ENCODE peak calls at places on chromosomes 11 and 22, in ten cellular contexts. W, G, Z, T, L, B, R, U, S and D are unnamed samples.

GRCh38 chr11:17352925-17353227 is 1.3 kb downstream of the NCR3LG1 start:
- DNase-seq in W (no peak), G (peak; percentile 54), Z (peak; percentile 86), T (peak; percentile 46), L (peak; percentile 71), B (peak; percentile 28), R (no peak), U (peak; percentile 78), S (peak; percentile 57), D (peak; percentile 24)

GRCh38 chr11:2420502-2421225 is 20.1 kb downstream of the TSSC4 start:
- DNase-seq in W (peak; percentile 40), G (peak; percentile 77), Z (peak; percentile 94), T (peak; percentile 76), L (peak; percentile 73), B (no peak), R (peak; percentile 59), U (peak; percentile 82), S (peak; percentile 62), D (peak; percentile 99)

GRCh38 chr11:76090821-76091220 is 115.5 kb downstream of the WNT11 start:
- DNase-seq in W (no peak), G (no peak), Z (no peak), T (no peak), L (no peak), B (no peak), R (no peak), U (no peak), S (no peak), D (no peak)

GRCh38 chr11:83685730-83686129 is 399.6 kb upstream of the CCDC90B start:
- DNase-seq in W (no peak), G (no peak), Z (no peak), T (no peak), L (no peak), B (no peak), R (no peak), U (no peak), S (no peak), D (no peak)

GRCh38 chr11:65404210-65404609 is 17.8 kb downstream of the FRMD8 start:
- DNase-seq in W (no peak), G (no peak), Z (no peak), T (no peak), L (no peak), B (no peak), R (no peak), U (no peak), S (no peak), D (no peak)

GRCh38 chr11:80136991-80137390 is 696.2 kb upstream of the TENM4 start:
- DNase-seq in W (no peak), G (no peak), Z (no peak), T (no peak), L (no peak), B (no peak), R (no peak), U (no peak), S (no peak), D (no peak)

GRCh38 chr11:90908074-90908473 is 685.2 kb upstream of the CHORDC1 start:
- DNase-seq in W (no peak), G (no peak), Z (no peak), T (no peak), L (no peak), B (no peak), R (peak; percentile 5), U (no peak), S (no peak), D (no peak)

GRCh38 chr22:50469377-50470305 is 5.2 kb downstream of the SBF1 start:
- DNase-seq in W (peak; percentile 8), G (peak; percentile 83), Z (peak; percentile 98), T (peak; percentile 83), L (peak; percentile 95), B (no peak), R (no peak), U (peak; percentile 79), S (peak; percentile 93), D (peak; percentile 97)

GRCh38 chr11:63478896-63479295 is 12.1 kb downstream of the PLAAT5 start:
- DNase-seq in W (peak; percentile 68), G (peak; percentile 54), Z (no peak), T (peak; percentile 51), L (peak; percentile 39), B (peak; percentile 50), R (peak; percentile 79), U (peak; percentile 75), S (peak; percentile 73), D (peak; percentile 39)

GRCh38 chr11:120132645-120133185 is 5.2 kb downstream of the TRIM29 start:
- DNase-seq in W (no peak), G (no peak), Z (no peak), T (peak; percentile 2), L (peak; percentile 2), B (no peak), R (no peak), U (no peak), S (no peak), D (no peak)

GRCh38 chr22:27253108-27253507 is 548.4 kb downstream of the MN1 start:
- DNase-seq in W (no peak), G (no peak), Z (no peak), T (no peak), L (no peak), B (no peak), R (no peak), U (no peak), S (no peak), D (no peak)

GRCh38 chr11:3156282-3156660 is 8.8 kb downstream of the OSBPL5 start:
- DNase-seq in W (no peak), G (no peak), Z (peak; percentile 70), T (peak; percentile 50), L (no peak), B (no peak), R (no peak), U (no peak), S (peak; percentile 78), D (no peak)

GRCh38 chr11:33248416-33248957 is 8.7 kb upstream of the HIPK3 start:
- DNase-seq in W (no peak), G (no peak), Z (no peak), T (no peak), L (no peak), B (no peak), R (no peak), U (no peak), S (no peak), D (no peak)

GRCh38 chr11:64917663-64917995 is 620 bp upstream of the ATG2A start:
- DNase-seq in W (no peak), G (no peak), Z (no peak), T (no peak), L (no peak), B (no peak), R (no peak), U (no peak), S (no peak), D (no peak)

GRCh38 chr11:134372536-134372935 is 39.5 kb downstream of the B3GAT1 start:
- DNase-seq in W (no peak), G (no peak), Z (no peak), T (no peak), L (no peak), B (no peak), R (no peak), U (no peak), S (no peak), D (no peak)

GRCh38 chr11:29184939-29185890 is 831.6 kb downstream of the KCNA4 start:
- DNase-seq in W (no peak), G (no peak), Z (no peak), T (no peak), L (no peak), B (no peak), R (no peak), U (no peak), S (no peak), D (no peak)

DNA sequence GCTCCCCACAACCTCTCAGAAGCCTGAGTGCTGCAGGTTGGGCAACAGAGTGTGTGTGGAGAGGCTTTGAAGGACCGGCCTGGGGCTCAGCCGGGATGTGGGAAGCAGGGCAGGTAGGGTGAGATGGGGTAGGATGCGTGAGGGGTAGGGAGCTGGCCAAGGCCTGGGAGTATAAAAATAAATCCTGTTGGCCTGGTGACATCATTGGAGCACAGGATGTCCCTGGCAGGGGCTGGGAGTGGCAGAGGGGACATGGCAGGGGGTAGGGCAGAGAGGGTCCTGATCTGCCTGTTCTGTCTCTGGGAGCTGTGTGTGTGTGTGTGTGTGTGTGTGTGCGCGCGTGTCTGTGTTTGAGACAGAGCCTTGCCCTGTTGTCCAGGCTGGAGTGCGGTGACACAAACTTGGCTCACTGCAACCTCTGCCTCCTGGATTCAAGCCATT is 28.6 kb downstream of the TEF start:
- DNase-seq in W (no peak), G (peak; percentile 50), Z (no peak), T (peak; percentile 90), L (no peak), B (no peak), R (no peak), U (no peak), S (no peak), D (no peak)
- TF ChIP-seq POLR2AphosphoS5 in W (no peak), G (no peak), Z (peak; percentile 27), T (peak; percentile 73), L (peak; percentile 7), B (no peak), R (no peak), U (no peak), S (no peak), D (no peak)

GRCh38 chr22:48607901-48608650 is 1219.6 kb downstream of the BRD1 start:
- DNase-seq in W (no peak), G (no peak), Z (no peak), T (no peak), L (no peak), B (no peak), R (no peak), U (no peak), S (no peak), D (no peak)
- TF ChIP-seq POLR2AphosphoS5 in W (no peak), G (no peak), Z (no peak), T (no peak), L (no peak), B (no peak), R (no peak), U (no peak), S (no peak), D (no peak)

GRCh38 chr22:31107206-31108118 is at the start of gene SELENOM:
- DNase-seq in W (peak; percentile 96), G (peak; percentile 97), Z (peak; percentile 97), T (peak; percentile 98), L (peak; percentile 98), B (peak; percentile 85), R (peak; percentile 98), U (peak; percentile 96), S (peak; percentile 86), D (peak; percentile 97)
- TF ChIP-seq POLR2AphosphoS5 in W (peak; percentile 82), G (peak; percentile 81), Z (peak; percentile 86), T (peak; percentile 81), L (peak; percentile 90), B (no peak), R (peak; percentile 74), U (no peak), S (no peak), D (no peak)

GRCh38 chr11:129230006-129230405 is 37.9 kb upstream of the ARHGAP32 start:
- DNase-seq in W (no peak), G (no peak), Z (no peak), T (no peak), L (no peak), B (peak; percentile 10), R (peak; percentile 12), U (no peak), S (no peak), D (no peak)
- TF ChIP-seq POLR2AphosphoS5 in W (no peak), G (no peak), Z (no peak), T (no peak), L (no peak), B (no peak), R (no peak), U (no peak), S (no peak), D (no peak)

DNA sequence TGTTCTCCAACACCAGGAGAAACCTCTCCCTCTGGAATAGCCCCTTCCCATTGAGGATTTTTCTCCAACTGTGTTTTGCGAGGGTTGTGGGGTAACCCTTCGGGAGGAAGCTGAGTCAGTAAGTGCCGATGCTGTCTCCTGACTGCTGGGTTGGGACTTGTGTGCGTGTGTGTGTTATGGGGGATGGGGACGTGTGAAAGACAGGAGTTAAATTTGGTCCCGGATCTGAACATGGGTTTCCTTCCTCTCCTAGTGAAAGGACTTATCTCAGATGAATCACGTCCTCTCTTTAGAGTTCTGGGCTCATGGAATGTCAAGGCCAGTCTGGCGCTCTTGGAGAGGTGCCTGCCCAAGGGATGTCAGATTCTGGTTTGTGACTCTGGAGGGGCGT is 33.3 kb downstream of the KIAA1671 start:
- DNase-seq in W (no peak), G (no peak), Z (no peak), T (no peak), L (no peak), B (no peak), R (peak; percentile 99), U (no peak), S (no peak), D (no peak)
- TF ChIP-seq POLR2AphosphoS5 in W (no peak), G (no peak), Z (peak; percentile 73), T (peak; percentile 68), L (no peak), B (no peak), R (peak; percentile 94), U (no peak), S (no peak), D (no peak)